ENCODE peak calls at places on chromosomes 16 and 17, in nine cellular contexts. One of them, this sample, is unnamed. For H3K9me3, the result is how much of the 10 kb centered on the place peaks cover.

GRCh38 chr17:75831032-75831567 is 13.1 kb downstream of the UNC13D start:
- DNase-seq in fibroblast of lung: no peak
- DNase-seq in mesenchymal stem cell: no peak
- DNase-seq in GM23248: no peak
- DNase-seq in colonic mucosa: no peak
- DNase-seq in PC-3: no peak
- DNase-seq in IMR-90: no peak
- DNase-seq in neural progenitor cell: no peak
- DNase-seq in neuronal stem cell: no peak
- DNase-seq in this sample: peak

GRCh38 chr17:31581491-31581890 is 190.0 kb downstream of the RAB11FIP4 start:
- DNase-seq in colonic mucosa: no peak
- DNase-seq in GM23248: peak
- DNase-seq in neuronal stem cell: no peak
- DNase-seq in mesenchymal stem cell: no peak
- DNase-seq in IMR-90: peak
- DNase-seq in PC-3: no peak
- DNase-seq in fibroblast of lung: peak
- DNase-seq in neural progenitor cell: no peak
- DNase-seq in this sample: peak

GRCh38 chr17:3888343-3889171 is 4.3 kb downstream of the CAMKK1 start:
- DNase-seq in neuronal stem cell: no peak
- DNase-seq in GM23248: peak
- DNase-seq in neural progenitor cell: peak
- DNase-seq in PC-3: peak
- DNase-seq in IMR-90: peak
- DNase-seq in mesenchymal stem cell: peak
- DNase-seq in colonic mucosa: peak
- DNase-seq in fibroblast of lung: peak
- DNase-seq in this sample: peak

GRCh38 chr16:3017806-3018506 is at the start of gene CLDN6:
- DNase-seq in PC-3: no peak
- DNase-seq in neuronal stem cell: peak
- DNase-seq in IMR-90: no peak
- DNase-seq in mesenchymal stem cell: no peak
- DNase-seq in GM23248: no peak
- DNase-seq in fibroblast of lung: no peak
- DNase-seq in neural progenitor cell: peak
- DNase-seq in colonic mucosa: no peak
- DNase-seq in this sample: no peak

GRCh38 chr16:24876231-24876630 is 30.5 kb downstream of the SLC5A11 start:
- DNase-seq in mesenchymal stem cell: no peak
- DNase-seq in GM23248: no peak
- DNase-seq in fibroblast of lung: no peak
- DNase-seq in IMR-90: no peak
- DNase-seq in neural progenitor cell: no peak
- DNase-seq in PC-3: no peak
- DNase-seq in colonic mucosa: peak
- DNase-seq in neuronal stem cell: no peak
- DNase-seq in this sample: no peak

GRCh38 chr16:82631701-82632685 is 5.2 kb downstream of the CDH13 start:
- DNase-seq in colonic mucosa: no peak
- DNase-seq in PC-3: peak
- DNase-seq in mesenchymal stem cell: peak
- DNase-seq in fibroblast of lung: no peak
- DNase-seq in IMR-90: peak
- DNase-seq in GM23248: no peak
- DNase-seq in neuronal stem cell: no peak
- DNase-seq in neural progenitor cell: peak
- DNase-seq in this sample: no peak

GRCh38 chr16:81688182-81688581 is 90.9 kb upstream of the PLCG2 start:
- DNase-seq in colonic mucosa: no peak
- DNase-seq in IMR-90: peak
- DNase-seq in fibroblast of lung: peak
- DNase-seq in PC-3: peak
- DNase-seq in neuronal stem cell: no peak
- DNase-seq in mesenchymal stem cell: peak
- DNase-seq in GM23248: no peak
- DNase-seq in neural progenitor cell: no peak
- DNase-seq in this sample: no peak

GRCh38 chr17:8382052-8382879 is 727 bp downstream of the RPL26 start:
- DNase-seq in PC-3: peak
- DNase-seq in GM23248: peak
- DNase-seq in fibroblast of lung: no peak
- DNase-seq in IMR-90: no peak
- DNase-seq in mesenchymal stem cell: no peak
- DNase-seq in neuronal stem cell: no peak
- DNase-seq in colonic mucosa: no peak
- DNase-seq in neural progenitor cell: peak
- DNase-seq in this sample: no peak

GRCh38 chr17:82888583-82889495 is 49.0 kb upstream of the ZNF750 start:
- DNase-seq in GM23248: no peak
- DNase-seq in PC-3: no peak
- DNase-seq in neuronal stem cell: no peak
- DNase-seq in neural progenitor cell: no peak
- DNase-seq in IMR-90: no peak
- DNase-seq in mesenchymal stem cell: no peak
- DNase-seq in colonic mucosa: peak
- DNase-seq in fibroblast of lung: no peak
- DNase-seq in this sample: peak

GRCh38 chr16:31351937-31352315 is 3.0 kb upstream of the ITGAX start:
- DNase-seq in fibroblast of lung: no peak
- DNase-seq in mesenchymal stem cell: no peak
- DNase-seq in colonic mucosa: no peak
- DNase-seq in neuronal stem cell: no peak
- DNase-seq in neural progenitor cell: no peak
- DNase-seq in PC-3: no peak
- DNase-seq in IMR-90: no peak
- DNase-seq in GM23248: peak
- DNase-seq in this sample: peak
- H3K27ac ChIP-seq in fibroblast of lung: no peak
- H3K27ac ChIP-seq in mesenchymal stem cell: no peak
- H3K27ac ChIP-seq in colonic mucosa: peak
- H3K27ac ChIP-seq in neuronal stem cell: no peak
- H3K27ac ChIP-seq in neural progenitor cell: no peak
- H3K27ac ChIP-seq in PC-3: no peak
- H3K27ac ChIP-seq in IMR-90: no peak
- H3K27ac ChIP-seq in GM23248: no peak
- H3K27ac ChIP-seq in this sample: no peak

DNA sequence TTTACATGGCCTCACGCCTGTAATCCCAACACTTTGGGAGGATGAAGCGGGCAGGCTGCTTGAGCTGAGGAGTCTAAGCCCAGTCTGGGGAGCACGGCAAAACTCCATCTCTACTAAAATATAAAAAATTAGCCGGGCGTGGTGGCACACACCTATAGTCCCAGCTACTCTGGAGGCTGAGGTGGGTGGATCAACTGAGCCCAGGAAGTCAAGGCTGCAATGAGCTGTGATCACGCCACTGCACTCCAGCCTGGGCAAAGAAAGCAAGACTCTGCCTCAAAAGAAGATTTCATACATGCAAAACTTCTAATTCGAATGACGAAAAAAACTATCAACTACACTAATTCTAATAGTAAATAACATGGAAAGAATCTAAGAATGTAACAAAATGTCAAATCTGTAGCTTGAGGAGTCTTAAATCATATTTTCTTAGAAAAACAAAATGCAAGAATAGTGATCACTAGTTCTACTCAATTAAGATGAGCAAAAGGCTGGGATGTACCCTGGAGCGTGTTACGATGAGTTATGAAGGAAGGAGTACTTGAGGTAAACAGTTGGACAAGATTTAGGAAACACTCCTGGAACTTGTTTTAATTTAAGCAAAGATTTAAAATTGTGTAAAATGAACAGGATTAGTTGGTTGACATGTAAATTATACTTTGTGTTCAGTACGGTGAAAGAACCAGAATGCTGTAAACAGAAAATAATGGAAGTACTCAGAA is 20.7 kb downstream of the YWHAE start:
- DNase-seq in neuronal stem cell: no peak
- DNase-seq in neural progenitor cell: no peak
- DNase-seq in IMR-90: no peak
- DNase-seq in mesenchymal stem cell: no peak
- DNase-seq in colonic mucosa: no peak
- DNase-seq in PC-3: no peak
- DNase-seq in GM23248: no peak
- DNase-seq in fibroblast of lung: no peak
- DNase-seq in this sample: no peak
- H3K9ac ChIP-seq in neuronal stem cell: no peak
- H3K9ac ChIP-seq in neural progenitor cell: no peak
- H3K9ac ChIP-seq in IMR-90: no peak
- H3K9ac ChIP-seq in mesenchymal stem cell: no peak
- H3K9ac ChIP-seq in colonic mucosa: peak
- H3K9ac ChIP-seq in PC-3: no peak
- H3K9ac ChIP-seq in GM23248: no peak
- H3K9ac ChIP-seq in fibroblast of lung: no peak
- H3K9ac ChIP-seq in this sample: no peak

GRCh38 chr17:39357978-39358377 is 43.4 kb downstream of the FBXL20 start:
- DNase-seq in GM23248: no peak
- DNase-seq in fibroblast of lung: no peak
- DNase-seq in PC-3: no peak
- DNase-seq in neuronal stem cell: no peak
- DNase-seq in mesenchymal stem cell: no peak
- DNase-seq in colonic mucosa: peak
- DNase-seq in IMR-90: no peak
- DNase-seq in neural progenitor cell: peak
- DNase-seq in this sample: no peak
- H3K9me3 ChIP-seq in GM23248: under half
- H3K9me3 ChIP-seq in fibroblast of lung: under half
- H3K9me3 ChIP-seq in PC-3: under half
- H3K9me3 ChIP-seq in neuronal stem cell: under half
- H3K9me3 ChIP-seq in mesenchymal stem cell: under half
- H3K9me3 ChIP-seq in colonic mucosa: under half
- H3K9me3 ChIP-seq in IMR-90: under half
- H3K9me3 ChIP-seq in neural progenitor cell: under half
- H3K9me3 ChIP-seq in this sample: under half

DNA sequence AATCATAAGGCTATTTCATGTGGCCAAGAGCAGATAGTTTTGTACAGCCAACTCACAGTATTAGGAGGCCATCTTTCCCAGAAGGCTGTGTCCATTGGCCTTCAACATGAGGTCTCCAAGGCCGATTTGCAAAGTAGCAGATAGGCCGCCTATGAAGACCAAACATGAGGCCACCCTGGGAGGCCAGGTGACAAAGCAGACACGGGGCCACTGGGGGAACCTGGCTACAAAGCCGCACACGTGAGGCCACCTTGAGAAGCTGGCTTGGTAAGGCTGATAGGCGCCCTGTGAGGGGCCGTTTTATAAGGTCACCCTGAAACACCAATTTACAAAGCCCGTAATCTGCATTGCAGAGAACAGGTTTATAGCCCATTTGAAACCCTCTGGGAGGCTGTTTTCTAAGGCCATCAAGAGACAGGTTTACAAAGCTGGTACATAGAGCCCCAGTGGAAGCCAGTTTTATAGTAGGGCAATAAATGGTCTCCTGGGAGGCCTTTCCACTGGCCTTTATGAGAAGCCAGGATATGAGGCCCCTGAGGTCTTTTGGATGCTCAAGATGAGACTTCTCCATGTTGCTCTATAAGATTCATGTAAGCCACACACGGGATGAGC is 4.9 kb downstream of the KDM8 start:
- DNase-seq in PC-3: no peak
- DNase-seq in IMR-90: no peak
- DNase-seq in neuronal stem cell: no peak
- DNase-seq in colonic mucosa: no peak
- DNase-seq in GM23248: no peak
- DNase-seq in fibroblast of lung: no peak
- DNase-seq in neural progenitor cell: no peak
- DNase-seq in mesenchymal stem cell: no peak
- DNase-seq in this sample: no peak
- H3K27ac ChIP-seq in PC-3: no peak
- H3K27ac ChIP-seq in IMR-90: no peak
- H3K27ac ChIP-seq in neuronal stem cell: no peak
- H3K27ac ChIP-seq in colonic mucosa: peak
- H3K27ac ChIP-seq in GM23248: no peak
- H3K27ac ChIP-seq in fibroblast of lung: no peak
- H3K27ac ChIP-seq in neural progenitor cell: no peak
- H3K27ac ChIP-seq in mesenchymal stem cell: no peak
- H3K27ac ChIP-seq in this sample: peak

DNA sequence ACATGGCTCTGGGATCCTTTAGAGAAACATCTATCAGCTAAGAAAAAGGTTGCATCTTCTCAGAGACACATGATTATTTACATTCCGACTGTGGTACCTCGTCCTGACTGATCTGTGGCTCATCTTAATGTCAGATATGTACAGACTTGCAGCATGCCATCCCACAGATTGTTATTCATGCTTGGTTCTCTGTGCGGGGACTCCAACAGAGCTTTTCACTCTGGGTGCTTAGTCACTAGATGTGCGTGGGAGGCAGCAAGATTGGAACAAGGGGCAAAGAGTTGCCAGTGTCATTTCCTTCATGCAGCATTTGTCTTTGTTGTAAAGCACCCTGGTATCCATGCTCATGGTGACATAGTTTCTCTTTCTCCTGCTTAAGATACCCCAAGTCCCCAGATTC is 179.1 kb upstream of the CACNG5 start:
- DNase-seq in IMR-90: peak
- DNase-seq in PC-3: peak
- DNase-seq in neural progenitor cell: no peak
- DNase-seq in GM23248: peak
- DNase-seq in neuronal stem cell: no peak
- DNase-seq in fibroblast of lung: peak
- DNase-seq in mesenchymal stem cell: peak
- DNase-seq in colonic mucosa: no peak
- DNase-seq in this sample: no peak
- H3K9ac ChIP-seq in IMR-90: no peak
- H3K9ac ChIP-seq in PC-3: no peak
- H3K9ac ChIP-seq in neural progenitor cell: no peak
- H3K9ac ChIP-seq in GM23248: no peak
- H3K9ac ChIP-seq in neuronal stem cell: no peak
- H3K9ac ChIP-seq in fibroblast of lung: no peak
- H3K9ac ChIP-seq in mesenchymal stem cell: no peak
- H3K9ac ChIP-seq in colonic mucosa: no peak
- H3K9ac ChIP-seq in this sample: no peak

DNA sequence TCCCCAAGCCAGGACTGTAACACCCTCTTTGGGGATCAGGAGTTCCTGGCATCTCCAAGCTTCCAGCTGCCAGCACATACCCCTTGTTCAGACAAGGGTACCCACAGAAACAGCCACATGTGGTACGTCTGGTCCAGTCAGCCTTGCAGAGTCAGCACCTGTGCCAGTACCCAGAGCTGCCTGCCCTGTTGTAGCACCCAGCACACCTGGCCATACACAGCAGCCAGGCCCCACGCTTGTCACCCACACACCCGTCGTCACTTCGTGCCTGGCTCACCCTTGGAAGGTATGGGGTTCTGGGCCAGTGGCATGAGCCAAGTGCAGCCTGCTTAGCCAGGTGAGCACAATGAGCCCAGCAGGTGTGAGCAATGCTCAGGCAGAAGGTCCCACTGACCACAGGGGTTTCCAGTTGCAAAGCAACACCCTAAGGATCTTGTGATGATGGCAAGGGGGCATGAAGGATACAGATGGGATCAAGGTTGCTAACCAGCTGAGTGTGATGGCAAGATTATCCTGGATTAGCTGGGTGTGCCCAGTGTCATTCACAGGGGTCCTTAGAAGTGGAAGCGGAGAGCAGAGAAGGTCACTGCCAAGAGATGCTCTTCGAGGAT is 202.3 kb downstream of the CPPED1 start:
- DNase-seq in neural progenitor cell: no peak
- DNase-seq in GM23248: no peak
- DNase-seq in colonic mucosa: no peak
- DNase-seq in IMR-90: no peak
- DNase-seq in fibroblast of lung: no peak
- DNase-seq in neuronal stem cell: no peak
- DNase-seq in mesenchymal stem cell: no peak
- DNase-seq in PC-3: no peak
- DNase-seq in this sample: no peak
- H3K9me3 ChIP-seq in neural progenitor cell: under half
- H3K9me3 ChIP-seq in GM23248: under half
- H3K9me3 ChIP-seq in colonic mucosa: under half
- H3K9me3 ChIP-seq in IMR-90: under half
- H3K9me3 ChIP-seq in fibroblast of lung: under half
- H3K9me3 ChIP-seq in neuronal stem cell: under half
- H3K9me3 ChIP-seq in mesenchymal stem cell: under half
- H3K9me3 ChIP-seq in PC-3: under half
- H3K9me3 ChIP-seq in this sample: under half

This sample was measured in kidney.